ENCODE peak calls at places on chromosomes 2 and 18, in four cellular contexts. J, M, X and C are unnamed samples. For H3K4me1, the result is how much of the 10 kb centered on the place peaks cover.

GRCh38 chr18:6086731-6087130 is 191.4 kb upstream of the TMEM200C start:
- DNase-seq in J (no peak), M (no peak), X (no peak), C (no peak)

GRCh38 chr18:60017371-60017770 is 117.6 kb downstream of the PMAIP1 start:
- DNase-seq in J (no peak), M (no peak), X (no peak), C (peak)

GRCh38 chr2:57959380-57959779 is 87.2 kb upstream of the VRK2 start:
- DNase-seq in J (no peak), M (no peak), X (no peak), C (no peak)

GRCh38 chr2:168851674-168852320 is 38.4 kb downstream of the SPC25 start:
- DNase-seq in J (peak), M (no peak), X (no peak), C (no peak)

GRCh38 chr2:17835511-17835910 is 19.3 kb downstream of the MSGN1 start:
- DNase-seq in J (no peak), M (no peak), X (no peak), C (no peak)

GRCh38 chr2:219425238-219426067 is 7.3 kb downstream of the DES start:
- DNase-seq in J (no peak), M (no peak), X (no peak), C (no peak)

GRCh38 chr18:31648966-31649429 is 35.4 kb downstream of the B4GALT6 start:
- DNase-seq in J (peak), M (no peak), X (no peak), C (no peak)

GRCh38 chr2:168552450-168552856 is 96.4 kb downstream of the CERS6 start:
- DNase-seq in J (no peak), M (peak), X (no peak), C (no peak)

GRCh38 chr2:149002891-149003740 is 35.4 kb upstream of the LYPD6B start:
- DNase-seq in J (no peak), M (no peak), X (no peak), C (peak)

GRCh38 chr2:145411493-145411892 is 891.6 kb upstream of the ZEB2 start:
- DNase-seq in J (no peak), M (no peak), X (no peak), C (no peak)

GRCh38 chr2:55232863-55233657 is 572 bp downstream of the RPS27A start:
- DNase-seq in J (no peak), M (peak), X (peak), C (peak)

GRCh38 chr2:42055573-42056514 is 8.0 kb downstream of the PKDCC start:
- DNase-seq in J (no peak), M (peak), X (peak), C (no peak)

GRCh38 chr18:76822510-76823165 is at the start of gene ZNF236:
- DNase-seq in J (no peak), M (peak), X (peak), C (peak)

GRCh38 chr2:30566675-30567074 is 119.6 kb downstream of the LCLAT1 start:
- DNase-seq in J (no peak), M (no peak), X (no peak), C (no peak)

GRCh38 chr2:96770451-96770850 is 9.7 kb downstream of the CNNM4 start:
- DNase-seq in J (no peak), M (no peak), X (no peak), C (no peak)

GRCh38 chr2:78416625-78417300 is 608.7 kb upstream of the REG3G start:
- DNase-seq in J (no peak), M (no peak), X (no peak), C (no peak)

GRCh38 chr18:42392416-42392815 is 437.4 kb downstream of the PIK3C3 start:
- DNase-seq in J (no peak), M (no peak), X (no peak), C (no peak)

GRCh38 chr18:49858309-49859005 is 45.1 kb upstream of the ACAA2 start:
- DNase-seq in J (peak), M (no peak), X (peak), C (peak)

GRCh38 chr18:46051731-46052461 is 20.2 kb downstream of the PSTPIP2 start:
- DNase-seq in J (no peak), M (no peak), X (no peak), C (no peak)

GRCh38 chr2:234712421-234712935 is 215.6 kb upstream of the ARL4C start:
- DNase-seq in J (no peak), M (no peak), X (no peak), C (no peak)

GRCh38 chr2:102540882-102541281 is 67.9 kb downstream of the SLC9A4 start:
- DNase-seq in J (no peak), M (no peak), X (peak), C (no peak)

GRCh38 chr2:160267022-160267421 is 67.0 kb upstream of the ITGB6 start:
- DNase-seq in J (no peak), M (no peak), X (no peak), C (no peak)

GRCh38 chr2:144516981-144517824 is 2.7 kb downstream of the ZEB2 start:
- DNase-seq in J (no peak), M (peak), X (peak), C (peak)

GRCh38 chr2:218878941-218879761 is 1.5 kb upstream of the WNT10A start:
- DNase-seq in J (no peak), M (peak), X (peak), C (no peak)

GRCh38 chr2:65228249-65228750 is 669 bp downstream of the ACTR2 start:
- DNase-seq in J (no peak), M (no peak), X (no peak), C (no peak)

GRCh38 chr18:65326831-65327230 is 424.0 kb upstream of the CDH7 start:
- DNase-seq in J (no peak), M (no peak), X (no peak), C (no peak)

GRCh38 chr2:9772035-9772998 is 71.0 kb upstream of the TAF1B start:
- DNase-seq in J (no peak), M (peak), X (no peak), C (no peak)

GRCh38 chr2:229235136-229235914 is 35.8 kb downstream of the PID1 start:
- DNase-seq in J (no peak), M (no peak), X (no peak), C (peak)

GRCh38 chr2:19682493-19682892 is 219.3 kb downstream of the TTC32 start:
- DNase-seq in J (no peak), M (no peak), X (no peak), C (no peak)

GRCh38 chr2:203673933-203674332 is 32.5 kb upstream of the CD28 start:
- DNase-seq in J (no peak), M (no peak), X (peak), C (no peak)

DNA sequence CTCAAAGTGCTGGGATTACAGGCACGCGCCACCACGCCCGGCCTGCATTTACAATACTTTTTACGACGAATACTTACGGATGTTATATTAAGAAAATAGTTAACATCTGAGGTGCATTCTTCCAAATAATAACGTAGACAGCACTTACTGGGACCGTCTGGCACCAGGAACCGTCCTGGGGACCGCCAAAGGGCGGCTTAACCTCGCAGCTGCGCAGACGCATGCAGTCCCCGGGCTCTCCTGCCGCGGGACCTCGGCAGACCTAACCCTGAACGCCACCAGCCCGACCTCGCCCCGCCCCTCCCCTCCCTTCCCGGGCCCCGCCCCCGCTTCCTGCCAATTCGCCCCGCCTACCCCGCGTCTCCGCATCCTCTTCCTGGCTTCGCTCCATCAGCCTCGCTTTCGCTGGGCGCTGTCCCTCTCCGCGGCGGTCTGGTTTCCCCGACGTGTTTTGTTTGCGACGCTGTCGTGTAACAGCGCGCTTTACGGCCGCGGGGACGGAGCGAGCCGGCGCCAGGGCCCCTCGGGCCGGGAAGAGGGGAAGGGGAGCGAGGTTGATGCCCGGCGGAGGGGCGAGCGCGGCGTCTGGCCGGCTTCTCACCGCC is at the start of gene CNOT11:
- DNase-seq in J (peak), M (peak), X (peak), C (peak)
- TF ChIP-seq POLR2A in J (peak), M (peak), X (peak), C (no peak)

GRCh38 chr2:46534589-46534988 is 55.2 kb downstream of the TMEM247 start:
- DNase-seq in J (no peak), M (no peak), X (no peak), C (no peak)

GRCh38 chr2:46535360-46535759 is 56.0 kb downstream of the TMEM247 start:
- DNase-seq in J (no peak), M (no peak), X (no peak), C (peak)

GRCh38 chr2:46528880-46529279 is 49.5 kb downstream of the TMEM247 start:
- DNase-seq in J (no peak), M (no peak), X (no peak), C (no peak)

DNA sequence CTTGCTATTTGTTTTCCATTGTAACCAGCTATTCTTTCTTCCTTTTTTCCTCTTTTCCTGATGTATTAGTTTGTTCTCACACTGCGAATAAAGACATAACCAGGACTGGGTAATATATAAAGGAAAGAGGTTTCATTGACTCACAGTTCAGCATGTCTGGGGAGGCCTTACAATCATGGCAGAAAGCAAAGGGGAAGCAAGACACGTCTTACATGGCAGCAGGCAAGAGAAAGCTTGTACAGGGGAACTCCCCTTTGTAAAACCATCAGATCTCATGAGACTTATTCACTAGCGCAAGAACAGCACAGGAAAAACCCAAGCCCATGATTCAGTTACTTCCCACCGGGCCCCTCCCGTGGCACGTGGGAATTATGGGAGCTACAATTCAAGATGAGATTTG is 51.2 kb downstream of the TMEM247 start:
- DNase-seq in J (no peak), M (no peak), X (no peak), C (no peak)
- TF ChIP-seq POLR2AphosphoS5 in J (no peak), M (no peak), X (no peak), C (no peak)

DNA sequence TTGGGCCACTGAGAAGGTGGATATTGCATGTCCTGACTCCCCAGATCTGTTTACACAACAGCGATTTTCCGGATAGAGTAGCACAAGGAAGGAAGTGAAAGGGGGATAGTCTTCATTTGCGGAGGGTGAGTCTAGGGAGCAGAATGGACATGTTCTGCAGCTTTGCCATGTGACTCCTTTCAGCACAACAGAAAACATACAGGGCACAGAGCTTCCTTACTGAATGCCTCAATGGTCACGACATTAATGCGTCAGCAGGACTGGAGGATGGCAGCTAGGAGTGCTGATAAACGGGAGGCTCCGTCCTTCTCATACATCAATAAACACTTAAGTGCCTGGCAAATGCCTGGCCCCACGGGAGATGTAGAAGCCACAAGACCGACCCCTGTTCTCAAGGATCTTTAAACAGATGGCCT is 163.0 kb downstream of the FAM210A start:
- DNase-seq in J (no peak), M (no peak), X (no peak), C (no peak)
- H3K4me1 ChIP-seq in J (under half), M (half or more), X (under half), C (under half)

GRCh38 chr2:70181363-70181956 is 9.4 kb downstream of the C2orf42 start:
- DNase-seq in J (no peak), M (peak), X (peak), C (no peak)
- TF ChIP-seq POLR2A in J (no peak), M (no peak), X (no peak), C (no peak)

DNA sequence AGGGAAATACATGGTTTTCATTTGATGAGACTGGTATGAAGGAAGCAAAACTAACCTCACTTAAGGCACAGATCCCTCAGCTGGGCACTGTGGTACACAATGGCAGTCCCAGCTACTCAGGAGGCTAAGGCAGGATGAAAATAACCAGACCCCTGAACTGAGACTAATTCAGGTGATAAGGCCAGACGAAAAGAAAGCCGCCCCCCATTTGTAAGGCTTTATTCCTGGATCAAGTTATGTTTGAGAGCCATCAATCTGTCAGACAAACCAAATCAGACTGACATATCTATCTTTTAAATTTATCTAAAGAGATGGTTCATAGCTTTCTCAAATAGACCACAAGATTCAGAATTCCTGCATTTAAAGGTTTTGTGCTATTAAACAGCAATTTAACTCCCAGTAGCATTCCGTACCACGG is 4.1 kb downstream of the SRSF7 start:
- DNase-seq in J (no peak), M (no peak), X (no peak), C (no peak)
- TF ChIP-seq POLR2AphosphoS5 in J (peak), M (no peak), X (no peak), C (no peak)

DNA sequence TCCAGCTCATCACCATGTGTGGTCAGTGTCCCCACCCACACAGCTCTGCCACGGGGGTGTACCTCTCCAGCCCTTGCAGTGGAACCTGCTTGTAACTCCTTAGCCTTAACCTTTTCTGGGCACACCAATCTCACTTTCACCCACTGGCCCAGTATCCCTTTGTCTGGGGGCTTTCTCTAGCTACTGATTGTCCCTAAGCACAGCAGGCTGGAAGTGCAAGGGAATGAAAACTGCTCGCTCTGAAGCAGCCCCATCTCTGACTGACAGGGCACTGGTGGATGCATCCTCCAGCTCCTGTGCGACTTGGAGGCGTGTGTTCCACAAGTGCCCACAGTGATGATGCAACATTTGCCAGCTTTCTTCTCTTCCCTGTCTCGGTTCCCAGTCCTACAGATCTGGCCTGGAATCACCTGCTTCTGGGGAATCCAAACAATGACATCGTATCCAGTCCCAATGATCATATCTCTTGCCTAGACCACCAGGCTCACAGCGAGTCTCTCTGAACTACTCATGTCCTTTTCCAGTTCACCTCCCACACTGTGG is 33.6 kb downstream of the SCTR start:
- DNase-seq in J (no peak), M (no peak), X (no peak), C (no peak)
- H3K4me1 ChIP-seq in J (under half), M (under half), X (under half), C (under half)

GRCh38 chr2:174577967-174578589 is 19.5 kb downstream of the WIPF1 start:
- DNase-seq in J (no peak), M (no peak), X (no peak), C (no peak)
- TF ChIP-seq POLR2A in J (no peak), M (no peak), X (no peak), C (no peak)

GRCh38 chr2:47065771-47066380 is 89.2 kb downstream of the STPG4 start:
- DNase-seq in J (no peak), M (no peak), X (peak), C (no peak)
- TF ChIP-seq POLR2AphosphoS5 in J (no peak), M (peak), X (no peak), C (no peak)

GRCh38 chr2:197141669-197142068 is 168.9 kb downstream of the ANKRD44 start:
- DNase-seq in J (no peak), M (no peak), X (no peak), C (no peak)
- H3K4me1 ChIP-seq in J (under half), M (half or more), X (under half), C (under half)

GRCh38 chr2:99489758-99490087 is at the start of gene REV1:
- DNase-seq in J (no peak), M (no peak), X (no peak), C (no peak)
- TF ChIP-seq POLR2A in J (peak), M (no peak), X (no peak), C (peak)